ENCODE peak calls at places on chromosomes 6 and 20, in seven cellular contexts. W, L, K, Z, U, G and B are unnamed samples.

GRCh38 chr6:140320081-140320798 is 945.8 kb upstream of the CITED2 start:
- DNase-seq in W (no peak), L (no peak), K (peak; percentile 47), Z (no peak), U (no peak), G (no peak), B (no peak)

GRCh38 chr6:71287038-71287437 is 1.6 kb upstream of the OGFRL1 start:
- DNase-seq in W (peak; percentile 71), L (no peak), K (no peak), Z (no peak), U (no peak), G (peak; percentile 13), B (no peak)

GRCh38 chr20:8292793-8293192 is 160.7 kb downstream of the PLCB1 start:
- DNase-seq in W (no peak), L (no peak), K (no peak), Z (no peak), U (no peak), G (no peak), B (no peak)

GRCh38 chr6:7048859-7049258 is 58.9 kb upstream of the RREB1 start:
- DNase-seq in W (no peak), L (no peak), K (no peak), Z (no peak), U (no peak), G (no peak), B (no peak)

GRCh38 chr20:63309261-63310071 is 16.5 kb downstream of the COL20A1 start:
- DNase-seq in W (no peak), L (peak; percentile 64), K (peak; percentile 52), Z (no peak), U (peak; percentile 74), G (peak; percentile 20), B (peak; percentile 76)

GRCh38 chr6:72911463-72912153 is 289.7 kb downstream of the KCNQ5 start:
- DNase-seq in W (no peak), L (no peak), K (peak; percentile 27), Z (no peak), U (no peak), G (no peak), B (no peak)

GRCh38 chr20:51591871-51592270 is 49.4 kb upstream of the NFATC2 start:
- DNase-seq in W (no peak), L (no peak), K (no peak), Z (no peak), U (no peak), G (no peak), B (no peak)

GRCh38 chr6:101259446-101259845 is 134.1 kb upstream of the GRIK2 start:
- DNase-seq in W (no peak), L (no peak), K (no peak), Z (no peak), U (no peak), G (no peak), B (no peak)

GRCh38 chr6:3276174-3277167 is 17.7 kb downstream of the PSMG4 start:
- DNase-seq in W (peak; percentile 60), L (no peak), K (no peak), Z (no peak), U (no peak), G (no peak), B (no peak)

GRCh38 chr20:14384411-14384810 is 47.0 kb upstream of the FLRT3 start:
- DNase-seq in W (no peak), L (no peak), K (peak; percentile 53), Z (no peak), U (peak; percentile 13), G (no peak), B (no peak)

GRCh38 chr6:109076421-109076820 is 18.2 kb downstream of the SESN1 start:
- DNase-seq in W (no peak), L (no peak), K (no peak), Z (no peak), U (no peak), G (no peak), B (no peak)

GRCh38 chr20:57611605-57612311 is 8.5 kb downstream of the ZBP1 start:
- DNase-seq in W (no peak), L (no peak), K (no peak), Z (no peak), U (peak; percentile 1), G (peak; percentile 6), B (no peak)

GRCh38 chr6:159754959-159755914 is 6.6 kb upstream of the ACAT2 start:
- DNase-seq in W (no peak), L (no peak), K (no peak), Z (no peak), U (no peak), G (no peak), B (no peak)

GRCh38 chr6:116447052-116447451 is 14.1 kb upstream of the CALHM6 start:
- DNase-seq in W (no peak), L (no peak), K (peak; percentile 61), Z (no peak), U (no peak), G (no peak), B (no peak)

GRCh38 chr6:211856-212497 is 80.3 kb upstream of the DUSP22 start:
- DNase-seq in W (no peak), L (no peak), K (no peak), Z (no peak), U (no peak), G (no peak), B (no peak)

GRCh38 chr6:137045221-137045789 is 540 bp upstream of the IL20RA start:
- DNase-seq in W (no peak), L (no peak), K (no peak), Z (no peak), U (no peak), G (no peak), B (no peak)

GRCh38 chr6:137040393-137040792 is 4.4 kb downstream of the IL20RA start:
- DNase-seq in W (no peak), L (no peak), K (no peak), Z (no peak), U (no peak), G (no peak), B (no peak)

GRCh38 chr6:137046871-137047412 is 2.2 kb upstream of the IL20RA start:
- DNase-seq in W (no peak), L (no peak), K (no peak), Z (no peak), U (no peak), G (no peak), B (no peak)

GRCh38 chr6:137043710-137044365 is 927 bp downstream of the IL20RA start:
- DNase-seq in W (no peak), L (peak; percentile 10), K (peak; percentile 43), Z (peak; percentile 4), U (peak; percentile 34), G (peak; percentile 28), B (peak; percentile 38)

DNA sequence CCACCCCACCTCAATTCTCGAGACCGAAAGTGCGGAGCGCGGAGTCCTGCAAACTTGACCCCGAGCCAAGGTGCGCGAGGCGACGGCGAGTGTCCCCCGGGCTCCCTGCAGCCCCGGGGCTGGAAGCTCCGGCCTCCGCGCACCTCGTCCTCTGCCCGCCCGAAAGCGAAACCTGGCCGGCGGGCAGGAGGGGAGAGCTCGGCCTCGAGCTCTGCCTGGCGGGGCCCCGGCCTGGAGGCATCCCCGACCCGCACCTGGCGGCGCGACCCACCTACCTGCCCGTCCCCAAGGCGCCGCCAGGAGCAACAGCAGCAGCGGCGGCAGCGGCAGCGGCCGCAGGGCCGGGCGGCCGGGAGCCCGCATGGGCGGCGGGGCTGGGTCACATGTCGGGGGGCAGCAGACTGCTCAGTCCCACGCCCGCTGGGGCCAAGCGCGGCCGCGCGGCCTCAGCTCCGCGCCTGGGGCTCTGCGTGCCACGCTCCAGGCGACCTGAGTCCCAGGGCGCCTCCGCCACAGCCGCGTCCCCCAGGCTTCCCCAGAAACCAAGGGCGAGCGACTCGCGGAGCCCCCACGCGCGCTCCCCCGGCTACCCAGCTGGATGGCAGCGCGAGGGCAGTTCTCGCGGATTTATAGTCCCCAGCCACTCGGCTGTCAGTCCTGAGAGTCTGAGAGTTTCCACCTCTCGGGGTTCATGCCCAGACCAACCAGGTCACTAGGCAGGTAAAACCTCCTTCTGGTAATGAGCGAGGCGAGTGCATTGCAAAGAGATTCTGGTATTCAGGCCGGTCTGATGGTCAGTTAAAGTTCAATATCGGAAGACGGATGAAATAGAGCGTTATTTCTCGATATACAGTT is at the start of gene IL20RA:
- DNase-seq in W (peak; percentile 69), L (peak; percentile 1), K (peak; percentile 16), Z (no peak), U (peak; percentile 53), G (peak; percentile 35), B (peak; percentile 58)
- TF ChIP-seq CTCF in W (no peak), L (no peak), K (no peak), Z (no peak), U (no peak), G (peak; percentile 29), B (no peak)

GRCh38 chr6:69179681-69180080 is 544.6 kb downstream of the ADGRB3 start:
- DNase-seq in W (no peak), L (no peak), K (no peak), Z (no peak), U (no peak), G (no peak), B (no peak)
- TF ChIP-seq CTCF in W (no peak), L (no peak), K (no peak), Z (no peak), U (no peak), G (no peak), B (no peak)

DNA sequence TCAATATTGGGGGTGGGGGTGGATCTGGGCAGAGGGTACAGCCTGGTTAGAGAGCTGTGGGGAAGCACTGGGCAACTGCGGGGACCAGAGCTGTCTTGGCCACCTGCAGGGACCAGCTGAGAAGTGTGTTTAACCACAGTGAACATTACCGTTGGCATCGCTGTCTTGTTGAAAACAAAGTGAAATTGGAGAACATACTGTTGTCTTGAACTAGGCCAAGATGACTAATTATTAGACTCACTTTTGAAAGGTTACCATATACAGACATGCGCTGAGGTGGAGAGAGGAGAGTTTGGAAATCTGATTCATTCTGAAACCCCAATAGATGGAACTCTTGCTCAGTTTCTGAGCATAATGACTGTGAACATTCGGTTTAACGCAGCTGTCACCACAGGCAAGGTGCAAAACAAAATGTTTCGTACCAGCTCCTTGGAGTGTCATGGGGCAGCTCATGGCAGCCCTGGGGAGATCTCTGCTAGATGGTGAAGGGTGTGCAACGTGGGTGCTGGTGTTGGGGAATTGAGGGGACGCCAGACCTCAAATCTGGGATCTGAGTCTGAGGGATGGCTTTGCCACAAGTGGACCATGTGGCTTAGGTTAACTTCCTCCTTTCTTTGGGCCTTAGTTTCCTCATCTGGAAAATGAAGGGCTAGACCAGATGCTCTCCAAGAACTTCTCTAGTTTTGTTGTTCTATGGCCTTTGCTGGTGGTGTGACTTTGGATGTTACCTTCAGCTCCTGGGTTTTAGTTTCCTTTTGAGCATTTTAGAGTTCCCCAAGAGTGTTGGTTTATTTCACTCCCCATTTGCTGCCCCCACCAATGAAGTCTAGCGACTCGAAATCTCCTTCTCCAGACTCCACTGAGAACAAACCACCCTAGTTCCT is 24.6 kb upstream of the GTSF1L start:
- DNase-seq in W (no peak), L (no peak), K (peak; percentile 92), Z (no peak), U (no peak), G (peak; percentile 50), B (peak; percentile 89)
- TF ChIP-seq CTCF in W (no peak), L (no peak), K (peak; percentile 25), Z (no peak), U (no peak), G (no peak), B (no peak)

DNA sequence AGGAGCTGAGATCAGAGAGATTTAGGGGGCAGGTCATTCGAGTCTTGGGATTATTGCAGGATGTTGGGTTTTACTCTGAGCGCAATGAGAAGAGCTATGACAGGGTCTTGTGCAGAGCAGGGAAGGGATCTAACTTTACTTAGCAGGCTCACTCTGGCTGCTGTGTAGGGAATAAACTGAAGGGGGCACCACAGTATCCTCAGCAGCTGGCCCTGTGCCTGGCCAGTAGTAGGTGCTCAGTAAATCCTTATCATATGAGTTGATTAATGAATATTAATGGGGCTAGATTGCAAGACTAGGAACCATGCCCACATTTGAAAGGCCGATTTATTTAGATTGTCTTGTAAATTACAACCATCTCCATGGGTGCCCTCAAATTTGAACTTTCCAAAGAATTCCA is 4.6 kb upstream of the MDGA1 start:
- DNase-seq in W (no peak), L (no peak), K (no peak), Z (no peak), U (no peak), G (no peak), B (no peak)
- TF ChIP-seq CTCF in W (no peak), L (peak; percentile 35), K (peak; percentile 26), Z (peak; percentile 42), U (no peak), G (no peak), B (peak; percentile 30)